ENCODE peak calls at places on chromosomes 4 and X, in ten cellular contexts. X is PC-9, A is GM12865, L is fibroblast of mammary gland, K is DND-41, I is cardiac muscle cell, S is HFF-Myc, R is lower leg skin, U is gastrocnemius medialis, H is GM12864. F is an unnamed sample.
A peak's percentile ranks its signal among the peaks of the same experiment; 100 is the strongest.

GRCh38 chr4:112514449-112515277 is 1.3 kb downstream of the NEUROG2 start:
- DNase-seq in L (peak; percentile 13), S (no peak), H (no peak), A (peak; percentile 54), I (no peak), K (no peak), X (no peak), R (no peak), U (no peak), F (no peak)

GRCh38 chrX:378443-378842 is 8.3 kb downstream of the PPP2R3B start:
- DNase-seq in A (peak; percentile 2), U (no peak), H (no peak), K (no peak), S (no peak), X (no peak), I (no peak), R (no peak), L (no peak), F (peak; percentile 22)

GRCh38 chr4:144591401-144591800 is 54.6 kb upstream of the HHIP start:
- DNase-seq in L (peak; percentile 84), I (peak; percentile 90), H (no peak), X (peak; percentile 48), S (peak; percentile 30), U (no peak), A (no peak), K (peak; percentile 53), R (no peak), F (no peak)

GRCh38 chr4:6471303-6472007 is 959 bp downstream of the PPP2R2C start:
- DNase-seq in U (no peak), L (no peak), A (no peak), R (peak; percentile 11), S (no peak), X (no peak), I (no peak), K (no peak), H (no peak), F (no peak)

GRCh38 chrX:96889726-96890125 is 6.0 kb downstream of the RPA4 start:
- DNase-seq in I (no peak), L (peak; percentile 1), S (no peak), X (no peak), H (no peak), A (no peak), U (no peak), K (no peak), R (no peak), F (no peak)

GRCh38 chr4:173532725-173533511 is 2.9 kb upstream of the HAND2 start:
- DNase-seq in X (no peak), A (no peak), I (no peak), R (no peak), H (no peak), K (no peak), L (no peak), U (no peak), S (no peak), F (no peak)

GRCh38 chr4:84050014-84050413 is 449.1 kb downstream of the NKX6-1 start:
- DNase-seq in K (no peak), S (no peak), R (no peak), U (no peak), L (no peak), A (no peak), I (no peak), H (no peak), X (peak; percentile 3), F (no peak)

GRCh38 chr4:142778908-142779307 is 67.2 kb downstream of the INPP4B start:
- DNase-seq in I (no peak), R (no peak), L (peak; percentile 18), X (no peak), U (no peak), S (no peak), H (no peak), K (no peak), A (no peak), F (no peak)

GRCh38 chrX:39603291-39603690 is 494.5 kb downstream of the BCOR start:
- DNase-seq in A (no peak), S (no peak), I (no peak), X (no peak), H (no peak), R (no peak), K (no peak), U (no peak), L (no peak), F (no peak)

GRCh38 chr4:157898836-157899605 is 273.8 kb downstream of the GASK1B start:
- DNase-seq in S (no peak), L (peak; percentile 18), I (no peak), U (no peak), H (no peak), R (no peak), X (no peak), A (no peak), K (no peak), F (no peak)

GRCh38 chr4:15584785-15585184 is 70.4 kb downstream of the FBXL5 start:
- DNase-seq in I (no peak), U (no peak), A (no peak), K (no peak), H (no peak), L (no peak), S (no peak), X (no peak), R (no peak), F (no peak)

GRCh38 chr4:75848891-75849290 is 53.4 kb downstream of the PPEF2 start:
- DNase-seq in A (peak; percentile 20), R (no peak), L (peak; percentile 69), X (no peak), I (peak; percentile 59), K (no peak), H (no peak), U (no peak), S (no peak), F (no peak)

GRCh38 chrX:18146954-18147353 is 73.7 kb downstream of the BEND2 start:
- DNase-seq in A (peak; percentile 10), L (peak; percentile 10), U (no peak), X (no peak), R (no peak), H (no peak), I (peak; percentile 5), K (peak; percentile 16), S (no peak), F (peak; percentile 18)

GRCh38 chr4:185865901-185866328 is 53.9 kb upstream of the SORBS2 start:
- DNase-seq in H (no peak), A (no peak), U (no peak), X (peak; percentile 67), S (no peak), K (no peak), R (no peak), I (peak; percentile 73), L (peak; percentile 38), F (no peak)

GRCh38 chr4:164501074-164501473 is 252.9 kb upstream of the SMIM31 start:
- DNase-seq in X (no peak), K (no peak), S (no peak), H (no peak), R (no peak), I (no peak), U (no peak), L (no peak), A (no peak), F (no peak)

GRCh38 chr4:139030614-139031235 is 15.1 kb downstream of the NOCT start:
- DNase-seq in K (peak; percentile 75), S (peak; percentile 72), H (peak; percentile 59), R (peak; percentile 69), U (peak; percentile 75), A (peak; percentile 86), X (peak; percentile 57), L (peak; percentile 88), I (peak; percentile 89), F (peak; percentile 75)

GRCh38 chr4:81688085-81688484 is 216.4 kb upstream of the RASGEF1B start:
- DNase-seq in K (no peak), L (peak; percentile 11), I (peak; percentile 46), X (no peak), R (no peak), A (no peak), H (no peak), U (no peak), S (no peak), F (no peak)

GRCh38 chrX:53171356-53171755 is 53.7 kb downstream of the KDM5C start:
- DNase-seq in L (no peak), H (no peak), K (no peak), S (no peak), X (no peak), R (no peak), I (no peak), A (no peak), U (no peak), F (no peak)

DNA sequence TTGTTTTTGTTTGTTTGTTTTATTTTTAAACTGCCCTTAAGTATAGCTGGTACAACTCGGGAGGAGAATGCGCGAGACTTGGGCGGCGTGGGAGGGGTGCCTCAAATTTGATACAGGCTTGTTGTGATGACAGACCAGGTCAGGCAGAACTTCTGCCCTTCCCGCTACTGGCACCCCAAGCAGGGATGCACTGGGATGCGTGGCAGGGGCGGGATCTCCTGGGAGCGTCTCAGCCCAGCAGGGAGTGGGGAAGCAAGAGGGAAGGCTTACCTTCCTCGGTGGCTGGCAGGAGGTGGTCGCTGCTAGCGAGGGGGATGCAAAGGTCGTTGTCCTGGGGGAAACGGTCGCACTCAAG is 842 bp downstream of the SFRP2 start:
- DNase-seq in U (no peak), A (no peak), R (no peak), L (peak; percentile 44), S (no peak), K (no peak), I (no peak), X (no peak), H (no peak), F (no peak)
- H3K4me3 ChIP-seq in U (peak overlapping the region; percentile 41), A (no peak overlapping the region), R (no peak overlapping the region), L (peak overlapping the region; percentile 60), S (peak overlapping the region; percentile 30), K (no peak overlapping the region), I (peak overlapping the region; percentile 22), X (no peak overlapping the region), H (no peak overlapping the region), F (no peak overlapping the region)

GRCh38 chrX:104122829-104123228 is 10.5 kb downstream of the ZCCHC18 start:
- DNase-seq in A (peak; percentile 14), L (no peak), K (no peak), R (no peak), S (no peak), H (no peak), U (no peak), I (no peak), X (no peak), F (no peak)
- H3K4me3 ChIP-seq in A (no peak overlapping the region), L (no peak overlapping the region), K (no peak overlapping the region), R (no peak overlapping the region), S (no peak overlapping the region), H (no peak overlapping the region), U (no peak overlapping the region), I (no peak overlapping the region), X (no peak overlapping the region), F (no peak overlapping the region)

GRCh38 chr4:3707423-3708102 is 58.6 kb upstream of the ADRA2C start:
- DNase-seq in S (no peak), U (no peak), H (no peak), I (no peak), K (no peak), R (no peak), X (no peak), A (no peak), L (no peak), F (no peak)
- H3K4me3 ChIP-seq in S (no peak overlapping the region), U (no peak overlapping the region), H (no peak overlapping the region), I (no peak overlapping the region), K (no peak overlapping the region), R (no peak overlapping the region), X (no peak overlapping the region), A (no peak overlapping the region), L (no peak overlapping the region), F (no peak overlapping the region)

DNA sequence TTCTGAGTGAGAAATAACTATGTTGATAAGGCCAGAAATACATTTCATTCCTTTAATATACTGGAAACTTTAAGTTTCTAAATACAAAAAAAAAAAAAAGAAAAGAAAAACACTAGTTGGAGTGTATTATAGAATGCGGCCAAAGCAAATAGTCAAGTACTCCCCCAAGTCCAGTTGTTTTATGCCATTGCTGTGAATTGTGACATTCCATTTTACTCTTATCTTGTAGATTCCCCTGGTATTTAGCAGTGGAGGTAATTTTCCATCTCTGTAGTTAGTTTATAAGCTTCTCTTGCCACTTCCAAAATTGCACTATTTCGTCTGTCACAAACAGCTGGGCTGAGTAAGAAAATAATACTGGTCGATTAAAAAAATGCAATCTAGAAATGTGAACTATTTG is 426.0 kb downstream of the PCDH18 start:
- DNase-seq in I (peak; percentile 60), U (no peak), R (no peak), X (no peak), L (no peak), A (no peak), K (no peak), S (no peak), H (no peak), F (no peak)
- H3K4me3 ChIP-seq in I (no peak overlapping the region), U (no peak overlapping the region), R (no peak overlapping the region), X (no peak overlapping the region), L (no peak overlapping the region), A (no peak overlapping the region), K (no peak overlapping the region), S (no peak overlapping the region), H (no peak overlapping the region), F (no peak overlapping the region)

F was measured in naive thymus-derived CD4-positive, alpha-beta T cell.